ENCODE peak calls at places on chromosome 6, in six cellular contexts. E, J, R, P, A and D are unnamed samples. For H3K4me1, the result is how much of the 10 kb centered on the place peaks cover.

GRCh38 chr6:15441215-15441868 is 195.5 kb downstream of the JARID2 start:
- DNase-seq in E (no peak), J (peak), R (peak), P (peak), A (no peak), D (peak)

GRCh38 chr6:3381233-3382065 is 75.4 kb downstream of the SLC22A23 start:
- DNase-seq in E (no peak), J (no peak), R (no peak), P (peak), A (peak), D (no peak)

GRCh38 chr6:10736721-10737120 is 10.9 kb upstream of the TMEM14B start:
- DNase-seq in E (no peak), J (no peak), R (no peak), P (no peak), A (no peak), D (no peak)

GRCh38 chr6:148818939-148819575 is 72.2 kb downstream of the UST start:
- DNase-seq in E (no peak), J (no peak), R (no peak), P (peak), A (no peak), D (no peak)

GRCh38 chr6:13710552-13711383 is 867 bp downstream of the RANBP9 start:
- DNase-seq in E (no peak), J (peak), R (no peak), P (no peak), A (peak), D (peak)

GRCh38 chr6:117477988-117478852 is 4.3 kb upstream of the DCBLD1 start:
- DNase-seq in E (no peak), J (peak), R (no peak), P (no peak), A (no peak), D (peak)

GRCh38 chr6:12525276-12525675 is 191.3 kb upstream of the PHACTR1 start:
- DNase-seq in E (no peak), J (no peak), R (no peak), P (no peak), A (no peak), D (no peak)

GRCh38 chr6:75170666-75171065 is 35.2 kb downstream of the COL12A1 start:
- DNase-seq in E (no peak), J (no peak), R (no peak), P (no peak), A (no peak), D (no peak)

GRCh38 chr6:140744648-140745320 is 1370.3 kb upstream of the CITED2 start:
- DNase-seq in E (no peak), J (no peak), R (peak), P (peak), A (no peak), D (no peak)

GRCh38 chr6:158751192-158751591 is 68.0 kb downstream of the EZR start:
- DNase-seq in E (no peak), J (no peak), R (no peak), P (no peak), A (no peak), D (no peak)

GRCh38 chr6:9028086-9028485 is 592.7 kb upstream of the SLC35B3 start:
- DNase-seq in E (no peak), J (no peak), R (no peak), P (no peak), A (no peak), D (no peak)

GRCh38 chr6:1244941-1245340 is 67.0 kb upstream of the FOXQ1 start:
- DNase-seq in E (no peak), J (no peak), R (no peak), P (no peak), A (no peak), D (no peak)

GRCh38 chr6:167968091-167968490 is 29.4 kb upstream of the KIF25 start:
- DNase-seq in E (no peak), J (peak), R (no peak), P (no peak), A (no peak), D (peak)

GRCh38 chr6:162090734-162091133 is 636.8 kb downstream of the PRKN start:
- DNase-seq in E (no peak), J (no peak), R (no peak), P (peak), A (no peak), D (no peak)

GRCh38 chr6:109349419-109349987 is 32.8 kb downstream of the CD164 start:
- DNase-seq in E (no peak), J (peak), R (peak), P (peak), A (peak), D (peak)

GRCh38 chr6:144500886-144501285 is 215.8 kb downstream of the UTRN start:
- DNase-seq in E (no peak), J (no peak), R (no peak), P (no peak), A (no peak), D (no peak)

GRCh38 chr6:34560366-34561226 is 4.5 kb upstream of the SPDEF start:
- DNase-seq in E (no peak), J (no peak), R (peak), P (peak), A (peak), D (no peak)

GRCh38 chr6:154893927-154894326 is 101.2 kb upstream of the TIAM2 start:
- DNase-seq in E (no peak), J (no peak), R (peak), P (no peak), A (no peak), D (no peak)

GRCh38 chr6:157370755-157371154 is 10.2 kb upstream of the ZDHHC14 start:
- DNase-seq in E (no peak), J (no peak), R (no peak), P (no peak), A (no peak), D (no peak)

GRCh38 chr6:34239893-34240292 is 3.2 kb downstream of the HMGA1 start:
- DNase-seq in E (no peak), J (no peak), R (no peak), P (no peak), A (no peak), D (no peak)

GRCh38 chr6:1792989-1793388 is 183.3 kb downstream of the FOXC1 start:
- DNase-seq in E (no peak), J (no peak), R (peak), P (no peak), A (no peak), D (peak)

GRCh38 chr6:75813476-75814250 is 64.6 kb downstream of the MYO6 start:
- DNase-seq in E (no peak), J (no peak), R (no peak), P (no peak), A (no peak), D (no peak)

GRCh38 chr6:169981969-169982368 is 230.5 kb downstream of the ERMARD start:
- DNase-seq in E (no peak), J (no peak), R (no peak), P (no peak), A (no peak), D (no peak)

GRCh38 chr6:168514216-168514615 is 73.2 kb downstream of the SMOC2 start:
- DNase-seq in E (peak), J (peak), R (no peak), P (no peak), A (peak), D (peak)

GRCh38 chr6:157376706-157377230 is 4.2 kb upstream of the ZDHHC14 start:
- DNase-seq in E (no peak), J (no peak), R (peak), P (no peak), A (no peak), D (no peak)

GRCh38 chr6:4371207-4371921 is 236.0 kb upstream of the ECI2 start:
- DNase-seq in E (no peak), J (no peak), R (peak), P (peak), A (peak), D (peak)

GRCh38 chr6:156617376-156617775 is 159.8 kb upstream of the ARID1B start:
- DNase-seq in E (no peak), J (peak), R (no peak), P (peak), A (peak), D (peak)

GRCh38 chr6:24441599-24441904 is 38.8 kb downstream of the MRS2 start:
- DNase-seq in E (no peak), J (no peak), R (no peak), P (no peak), A (no peak), D (no peak)

GRCh38 chr6:136012198-136012884 is 160.8 kb downstream of the PDE7B start:
- DNase-seq in E (no peak), J (no peak), R (peak), P (peak), A (no peak), D (no peak)

GRCh38 chr6:148565931-148566663 is 180.7 kb upstream of the UST start:
- DNase-seq in E (no peak), J (no peak), R (peak), P (peak), A (peak), D (no peak)

GRCh38 chr6:133973109-133973971 is 20.3 kb downstream of the TBPL1 start:
- DNase-seq in E (no peak), J (no peak), R (peak), P (no peak), A (no peak), D (peak)

DNA sequence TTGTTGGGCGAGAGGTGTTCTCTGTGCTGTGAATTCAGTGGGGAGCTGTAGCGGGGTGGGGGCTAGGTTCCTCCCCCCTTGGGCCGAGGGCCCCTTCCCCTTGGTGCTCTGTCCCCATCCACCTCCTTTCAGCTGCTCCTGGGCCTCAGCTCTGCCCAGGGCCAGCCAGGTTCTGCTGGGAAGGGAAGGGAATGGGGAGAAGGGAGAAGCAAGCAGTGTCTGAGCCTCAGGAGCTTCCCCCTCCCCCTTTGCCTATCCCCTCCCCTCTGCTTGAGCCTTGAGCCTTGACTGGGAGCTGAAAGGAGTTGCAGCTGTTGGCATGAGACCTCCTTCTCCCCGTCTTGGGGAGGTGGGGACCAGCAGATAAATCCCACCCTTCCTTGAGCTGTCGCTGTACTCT is 576 bp upstream of the RRP36 start:
- DNase-seq in E (no peak), J (no peak), R (no peak), P (no peak), A (no peak), D (no peak)
- H3K4me1 ChIP-seq in E (half or more), J (under half), R (under half), P (under half), A (under half), D (under half)

GRCh38 chr6:165848099-165848461 is 185.0 kb upstream of the PDE10A start:
- DNase-seq in E (no peak), J (no peak), R (no peak), P (no peak), A (no peak), D (no peak)

GRCh38 chr6:165847407-165848098 is 184.5 kb upstream of the PDE10A start:
- DNase-seq in E (no peak), J (peak), R (peak), P (peak), A (peak), D (peak)

GRCh38 chr6:165845488-165845887 is 182.4 kb upstream of the PDE10A start:
- DNase-seq in E (no peak), J (no peak), R (peak), P (no peak), A (no peak), D (no peak)

GRCh38 chr6:165844801-165845364 is 181.8 kb upstream of the PDE10A start:
- DNase-seq in E (no peak), J (no peak), R (no peak), P (no peak), A (no peak), D (no peak)

DNA sequence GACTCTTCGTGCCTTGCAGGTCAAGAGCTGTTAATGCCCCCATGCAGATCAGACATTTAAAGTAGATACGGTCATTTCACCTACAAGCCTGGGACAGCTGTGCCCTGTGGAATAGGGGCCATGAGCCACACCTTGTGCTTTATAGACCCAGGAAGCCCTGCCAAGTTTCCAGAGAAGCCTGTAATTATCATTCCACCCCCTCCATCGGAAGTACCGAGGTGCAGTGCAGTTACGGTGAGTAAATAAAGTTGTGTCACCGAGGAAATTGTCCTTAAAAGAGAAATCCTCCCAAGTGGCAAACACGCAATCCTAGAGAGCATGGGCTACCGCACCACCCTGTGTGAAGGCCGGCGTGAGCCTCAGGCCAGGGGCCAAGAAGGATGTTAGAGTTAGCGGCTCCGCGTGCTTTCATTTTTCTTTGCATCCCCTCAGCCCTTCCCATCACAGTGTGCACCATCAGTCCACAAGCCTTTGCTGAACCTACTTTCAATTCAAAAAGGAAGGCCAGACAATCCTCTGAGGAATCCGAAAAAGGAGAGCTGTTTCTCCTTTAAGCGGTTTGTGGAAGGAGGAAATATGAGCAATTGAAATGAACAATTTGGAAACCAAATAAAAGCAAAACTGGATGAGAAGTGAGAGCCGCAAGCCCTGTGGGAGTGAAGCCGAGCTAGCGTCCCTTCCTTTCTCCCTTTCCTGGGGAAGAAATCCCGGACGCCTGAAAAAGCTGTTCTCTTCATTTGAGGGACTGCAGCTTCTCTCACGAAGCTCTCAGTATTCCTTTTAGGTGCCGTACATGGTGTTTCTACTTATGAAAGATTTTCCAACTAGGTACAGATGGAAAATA is 183.3 kb upstream of the PDE10A start:
- DNase-seq in E (no peak), J (peak), R (peak), P (no peak), A (no peak), D (peak)
- H3K4me1 ChIP-seq in E (under half), J (under half), R (under half), P (under half), A (under half), D (under half)

GRCh38 chr6:30750379-30750668 is 6.0 kb upstream of the IER3 start:
- DNase-seq in E (no peak), J (no peak), R (no peak), P (no peak), A (no peak), D (no peak)
- H3K4me1 ChIP-seq in E (under half), J (under half), R (under half), P (half or more), A (under half), D (under half)

GRCh38 chr6:166633732-166634535 is 6.9 kb upstream of the RPS6KA2 start:
- DNase-seq in E (no peak), J (no peak), R (peak), P (no peak), A (no peak), D (no peak)
- H3K4me1 ChIP-seq in E (under half), J (under half), R (under half), P (under half), A (under half), D (under half)

DNA sequence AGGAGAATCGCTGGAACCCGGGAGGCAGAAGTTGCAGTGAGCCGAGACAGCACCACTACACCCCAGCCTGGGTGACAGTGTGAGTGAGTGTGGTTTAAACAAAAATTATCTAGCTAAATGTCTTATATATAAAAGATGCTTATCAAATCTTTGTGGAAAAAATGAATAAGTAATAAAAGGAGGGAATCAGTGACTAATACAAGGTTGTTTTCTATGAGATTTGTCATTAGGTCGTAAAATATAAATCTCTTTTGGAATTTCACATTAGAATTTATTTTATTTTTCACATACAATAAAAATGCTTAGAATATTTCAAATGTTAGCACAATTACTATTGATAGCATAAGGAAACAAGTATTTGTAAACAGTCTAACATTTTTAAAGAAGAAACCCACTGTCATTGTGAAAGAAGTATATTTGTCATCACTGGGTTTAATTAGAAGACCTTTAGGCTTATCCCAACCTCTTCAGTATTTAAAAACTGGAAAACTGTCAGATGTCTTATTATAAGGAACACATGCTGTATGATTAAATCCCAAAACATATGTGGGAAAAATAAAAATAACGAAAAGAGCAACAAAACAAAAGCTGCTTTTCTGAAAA is 47.1 kb downstream of the ASCC3 start:
- DNase-seq in E (no peak), J (no peak), R (no peak), P (no peak), A (no peak), D (no peak)
- H3K4me1 ChIP-seq in E (under half), J (under half), R (under half), P (under half), A (under half), D (under half)

DNA sequence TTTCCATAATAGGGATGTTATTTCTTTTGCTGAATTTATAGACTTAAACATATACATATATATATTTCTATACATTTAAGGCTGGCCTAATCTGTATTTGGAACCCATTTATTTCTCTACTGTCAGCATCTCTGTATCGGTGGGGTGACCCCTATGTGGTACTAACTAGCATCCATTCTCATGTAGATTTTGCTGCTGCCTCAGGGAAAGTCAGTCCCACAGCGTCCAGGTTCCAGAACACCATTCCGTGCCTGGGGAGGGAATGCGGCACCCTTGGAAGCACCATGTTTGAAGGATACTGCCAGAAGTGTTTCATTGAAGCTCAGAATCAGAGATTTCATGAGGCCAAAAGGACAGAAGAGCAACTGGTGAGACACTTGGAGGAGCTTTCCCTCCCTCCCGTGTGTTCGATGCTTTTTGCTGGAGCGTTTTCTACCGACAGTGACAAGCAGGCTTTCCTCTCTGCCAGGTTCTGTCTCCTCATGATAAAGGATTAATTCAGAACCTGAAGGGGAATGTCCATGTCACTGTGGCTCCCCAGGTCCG is 12.9 kb downstream of the TNFAIP3 start:
- DNase-seq in E (no peak), J (no peak), R (no peak), P (no peak), A (no peak), D (no peak)
- H3K4me1 ChIP-seq in E (half or more), J (under half), R (under half), P (under half), A (under half), D (under half)

GRCh38 chr6:27318973-27319372 is 6.9 kb upstream of the POM121L2 start:
- DNase-seq in E (no peak), J (no peak), R (no peak), P (no peak), A (no peak), D (no peak)

GRCh38 chr6:27321370-27321769 is 9.3 kb upstream of the POM121L2 start:
- DNase-seq in E (no peak), J (no peak), R (no peak), P (no peak), A (no peak), D (no peak)

GRCh38 chr6:27327023-27327742 is 15.1 kb upstream of the POM121L2 start:
- DNase-seq in E (no peak), J (no peak), R (no peak), P (no peak), A (no peak), D (no peak)

GRCh38 chr6:27321901-27322300 is 9.8 kb upstream of the POM121L2 start:
- DNase-seq in E (no peak), J (no peak), R (no peak), P (no peak), A (no peak), D (no peak)
- H3K4me1 ChIP-seq in E (under half), J (under half), R (under half), P (under half), A (under half), D (under half)